ENCODE peak calls at places on chromosomes 4 and X, in seven cellular contexts. G is K562, P is SK-N-SH, N is HCT116, J is H1, X is HepG2, A is GM12878. C is an unnamed sample.

GRCh38 chr4:183438458-183439113 is 5.8 kb upstream of the CDKN2AIP start:
- DNase-seq in G (no peak), P (no peak), N (peak), J (no peak), X (peak), A (no peak), C (peak)

GRCh38 chr4:185591679-185592141 is 56.4 kb upstream of the PDLIM3 start:
- DNase-seq in G (no peak), P (no peak), N (no peak), J (no peak), X (peak), A (no peak), C (peak)

GRCh38 chr4:147518846-147519767 is 38.2 kb downstream of the EDNRA start:
- DNase-seq in G (peak), P (peak), N (peak), J (no peak), X (peak), A (peak), C (peak)

GRCh38 chr4:156929706-156930105 is 41.9 kb downstream of the PDGFC start:
- DNase-seq in G (no peak), P (no peak), N (no peak), J (no peak), X (no peak), A (no peak), C (no peak)

GRCh38 chr4:88792268-88792781 is 94.7 kb upstream of the NAP1L5 start:
- DNase-seq in G (no peak), P (no peak), N (no peak), J (no peak), X (peak), A (peak), C (no peak)

GRCh38 chr4:106297636-106298035 is 18.4 kb downstream of the TBCK start:
- DNase-seq in G (no peak), P (no peak), N (no peak), J (no peak), X (no peak), A (no peak), C (no peak)

GRCh38 chr4:30429813-30430466 is 290.2 kb upstream of the PCDH7 start:
- DNase-seq in G (no peak), P (no peak), N (peak), J (no peak), X (no peak), A (no peak), C (no peak)

GRCh38 chrX:153635788-153636668 is 11.0 kb upstream of the DUSP9 start:
- DNase-seq in G (peak), P (peak), N (no peak), J (peak), X (peak), A (no peak), C (peak)

GRCh38 chrX:71111851-71112468 is 583 bp upstream of the IL2RG start:
- DNase-seq in G (no peak), P (no peak), N (no peak), J (no peak), X (no peak), A (no peak), C (no peak)

GRCh38 chrX:108165349-108166111 is 74.0 kb downstream of the ATG4A start:
- DNase-seq in G (peak), P (peak), N (peak), J (no peak), X (peak), A (no peak), C (no peak)

GRCh38 chrX:130155564-130155963 is 10.1 kb downstream of the AIFM1 start:
- DNase-seq in G (no peak), P (no peak), N (no peak), J (no peak), X (no peak), A (no peak), C (no peak)
- TF ChIP-seq JUND in G (no peak), P (no peak), N (no peak), J (no peak), X (no peak), A (no peak), C (no peak)

GRCh38 chr4:8202526-8203375 is 3.7 kb downstream of the SH3TC1 start:
- DNase-seq in G (no peak), P (no peak), N (no peak), J (no peak), X (peak), A (no peak), C (no peak)

GRCh38 chr4:8200302-8200975 is 1.3 kb downstream of the SH3TC1 start:
- DNase-seq in G (peak), P (no peak), N (no peak), J (no peak), X (no peak), A (no peak), C (no peak)

GRCh38 chr4:8201341-8201781 is 2.3 kb downstream of the SH3TC1 start:
- DNase-seq in G (no peak), P (no peak), N (no peak), J (no peak), X (no peak), A (peak), C (no peak)

GRCh38 chr4:8203817-8204216 is 4.7 kb downstream of the SH3TC1 start:
- DNase-seq in G (no peak), P (no peak), N (no peak), J (no peak), X (no peak), A (no peak), C (no peak)

DNA sequence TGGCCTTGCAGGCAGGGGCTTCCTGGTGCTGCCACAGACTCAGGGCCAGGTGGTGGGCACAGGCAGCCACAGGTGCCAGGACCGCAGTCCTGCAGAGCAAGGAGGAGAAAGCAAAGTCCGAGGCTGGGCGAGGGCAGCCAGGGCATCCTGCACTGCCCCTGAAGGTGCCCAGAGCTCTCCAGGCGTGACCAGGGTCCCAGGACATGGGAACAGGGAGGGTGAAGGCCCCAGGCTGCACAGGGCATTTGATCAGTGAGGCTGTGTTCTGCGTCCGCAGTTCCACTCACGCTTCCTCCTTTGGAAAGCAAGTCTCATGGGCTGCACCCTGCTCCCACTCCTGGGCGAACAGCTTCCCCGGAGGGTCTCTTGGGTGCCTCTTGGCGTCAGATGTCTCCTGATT is 3.0 kb downstream of the SH3TC1 start:
- DNase-seq in G (no peak), P (no peak), N (no peak), J (no peak), X (no peak), A (no peak), C (no peak)
- TF ChIP-seq JUND in G (no peak), P (no peak), N (no peak), J (no peak), X (no peak), A (no peak), C (no peak)

GRCh38 chr4:32172761-32173160 is 1452.6 kb downstream of the PCDH7 start:
- DNase-seq in G (no peak), P (no peak), N (no peak), J (no peak), X (no peak), A (no peak), C (no peak)
- TF ChIP-seq JUND in G (no peak), P (no peak), N (no peak), J (no peak), X (no peak), A (no peak), C (no peak)

GRCh38 chr4:53656421-53656981 is 65.2 kb upstream of the LNX1 start:
- DNase-seq in G (no peak), P (no peak), N (no peak), J (no peak), X (no peak), A (no peak), C (no peak)

GRCh38 chr4:53658029-53658428 is 66.7 kb upstream of the LNX1 start:
- DNase-seq in G (no peak), P (no peak), N (no peak), J (no peak), X (no peak), A (no peak), C (no peak)

GRCh38 chr4:53651142-53651720 is 59.9 kb upstream of the LNX1 start:
- DNase-seq in G (no peak), P (no peak), N (no peak), J (no peak), X (no peak), A (no peak), C (no peak)

GRCh38 chr4:53653484-53654053 is 62.3 kb upstream of the LNX1 start:
- DNase-seq in G (no peak), P (peak), N (no peak), J (no peak), X (no peak), A (peak), C (peak)

DNA sequence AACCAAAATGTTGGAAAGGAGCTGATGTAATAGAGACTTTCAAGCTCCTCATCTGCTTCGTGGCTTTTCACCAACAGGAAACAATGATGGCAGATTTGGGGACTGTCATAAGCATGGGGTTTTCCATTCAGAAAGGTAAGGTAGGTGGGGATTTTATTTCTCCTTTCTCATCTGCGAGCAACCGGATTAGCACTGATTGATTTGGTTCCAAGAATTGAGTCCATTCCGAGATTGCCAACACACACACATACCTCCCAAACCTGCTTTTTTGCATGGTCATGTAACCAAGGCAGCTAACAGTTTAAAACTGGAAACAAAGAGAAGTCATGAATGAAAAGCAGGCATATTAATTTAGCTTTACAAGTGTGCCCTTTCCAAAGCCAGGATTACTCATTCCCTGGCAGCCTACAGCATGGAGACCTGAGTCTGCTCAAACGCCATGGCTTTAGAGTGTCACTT is 63.0 kb upstream of the LNX1 start:
- DNase-seq in G (no peak), P (no peak), N (no peak), J (no peak), X (no peak), A (peak), C (peak)
- TF ChIP-seq JUND in G (no peak), P (peak), N (no peak), J (no peak), X (no peak), A (no peak), C (no peak)

DNA sequence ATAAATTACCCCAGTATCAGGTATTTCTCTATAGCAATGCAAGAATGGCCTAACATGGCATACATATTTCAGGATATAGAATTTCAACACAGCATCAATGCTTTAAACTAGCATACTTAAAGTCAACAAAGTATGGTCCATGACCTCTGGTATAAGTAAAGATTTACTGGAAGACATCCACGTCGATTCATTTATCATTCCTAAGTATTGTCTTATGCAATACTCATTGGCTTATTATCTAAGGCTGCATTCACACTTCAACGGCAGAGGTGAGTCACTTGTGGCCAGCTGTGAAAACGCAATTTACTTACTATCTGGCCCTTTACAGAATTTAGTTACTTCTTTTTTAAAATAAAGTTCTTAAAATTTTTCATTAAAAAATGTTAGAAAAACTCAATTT is 42.6 kb downstream of the ADGRA3 start:
- DNase-seq in G (no peak), P (no peak), N (no peak), J (no peak), X (no peak), A (no peak), C (no peak)
- TF ChIP-seq JUND in G (no peak), P (no peak), N (no peak), J (no peak), X (no peak), A (no peak), C (no peak)

GRCh38 chrX:8749697-8750096 is 17.8 kb upstream of the ANOS1 start:
- DNase-seq in G (no peak), P (no peak), N (no peak), J (no peak), X (no peak), A (no peak), C (no peak)

GRCh38 chrX:8743126-8743732 is 11.3 kb upstream of the ANOS1 start:
- DNase-seq in G (peak), P (peak), N (no peak), J (no peak), X (peak), A (no peak), C (peak)

DNA sequence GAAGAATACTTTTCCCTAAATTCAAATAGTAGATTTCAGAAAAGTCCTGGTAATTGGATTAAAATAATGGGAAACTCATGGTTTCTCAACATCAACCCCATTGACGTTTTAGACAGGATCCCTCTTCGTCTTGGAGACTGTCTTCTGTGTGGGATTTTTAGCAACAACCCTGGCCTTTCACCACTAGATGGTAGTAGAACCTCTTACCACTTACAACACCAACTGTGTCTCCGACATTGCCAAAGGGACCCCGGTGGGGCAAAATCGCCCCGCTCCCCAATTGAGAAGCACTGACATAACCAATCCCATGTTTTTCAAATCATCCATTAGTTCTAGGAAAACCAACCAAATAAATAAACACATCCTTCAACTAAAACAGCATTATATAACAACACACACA is 16.9 kb upstream of the ANOS1 start:
- DNase-seq in G (peak), P (peak), N (no peak), J (no peak), X (no peak), A (no peak), C (peak)
- TF ChIP-seq JUND in G (no peak), P (no peak), N (no peak), J (no peak), X (no peak), A (no peak), C (no peak)

GRCh38 chr4:41526628-41527027 is 11.3 kb upstream of the LIMCH1 start:
- DNase-seq in G (no peak), P (no peak), N (no peak), J (no peak), X (no peak), A (no peak), C (no peak)

GRCh38 chr4:41530741-41531140 is 7.2 kb upstream of the LIMCH1 start:
- DNase-seq in G (no peak), P (no peak), N (no peak), J (no peak), X (no peak), A (no peak), C (no peak)

GRCh38 chr4:41524446-41524845 is 13.5 kb upstream of the LIMCH1 start:
- DNase-seq in G (no peak), P (peak), N (no peak), J (no peak), X (no peak), A (no peak), C (no peak)

GRCh38 chr4:41525129-41525528 is 12.8 kb upstream of the LIMCH1 start:
- DNase-seq in G (no peak), P (no peak), N (peak), J (peak), X (no peak), A (no peak), C (no peak)
- TF ChIP-seq JUND in G (no peak), P (no peak), N (peak), J (peak), X (no peak), A (no peak), C (no peak)

DNA sequence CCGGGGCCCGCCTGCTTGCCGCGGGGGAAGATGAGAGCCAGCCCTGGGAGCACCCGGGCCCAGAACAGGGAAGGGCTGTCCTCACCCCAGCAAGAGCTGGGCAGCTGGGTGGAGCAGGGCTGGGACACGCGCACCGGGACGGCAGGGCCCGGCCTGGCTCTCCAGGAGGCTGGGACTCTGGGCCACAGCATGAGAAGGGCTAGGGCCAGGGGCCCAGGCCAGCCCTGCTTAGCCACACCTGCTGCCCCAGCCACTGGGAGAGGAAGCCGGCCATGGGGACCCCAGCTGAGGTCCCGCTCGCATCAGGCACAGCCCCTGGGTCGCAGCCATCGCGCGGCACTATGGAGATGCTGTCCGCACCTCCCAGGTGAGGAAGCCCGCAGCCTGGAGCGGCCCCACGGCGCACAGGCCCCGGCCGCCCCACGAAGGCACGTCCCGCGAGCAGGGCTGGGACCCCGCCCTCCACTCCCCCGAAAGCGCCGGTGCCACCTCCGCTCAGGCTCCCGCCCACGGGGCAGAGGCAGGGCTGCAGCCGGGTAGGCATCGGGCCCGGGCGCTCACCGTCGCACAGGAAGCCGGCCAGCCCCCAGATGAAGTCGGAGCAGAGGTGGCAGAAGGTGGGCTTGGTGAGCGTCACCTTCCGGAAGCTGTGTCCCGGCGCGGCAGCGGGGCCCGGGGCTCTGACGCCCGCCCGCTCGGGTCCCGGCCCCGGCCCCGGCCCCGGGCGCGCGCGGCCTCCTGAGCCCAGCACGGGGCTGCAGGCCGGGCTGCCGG is 531 bp downstream of the DGKQ start:
- DNase-seq in G (no peak), P (peak), N (no peak), J (no peak), X (no peak), A (no peak), C (peak)
- TF ChIP-seq JUND in G (no peak), P (no peak), N (no peak), J (no peak), X (no peak), A (no peak), C (no peak)

C was measured in T47D.